ENCODE peak calls at places on chromosomes 5 and 9, in four cellular contexts. L is K562, K is HCT116, G is SK-N-SH. H is an unnamed sample.

GRCh38 chr9:120775859-120776258 is 17.4 kb downstream of the FBXW2 start:
- DNase-seq in L (peak; percentile 37), K (no peak), G (no peak), H (no peak)

GRCh38 chr5:73825219-73825618 is 199.2 kb downstream of the ARHGEF28 start:
- DNase-seq in L (no peak), K (no peak), G (no peak), H (no peak)

GRCh38 chr9:110464321-110464720 is 115.2 kb downstream of the SVEP1 start:
- DNase-seq in L (peak; percentile 9), K (no peak), G (no peak), H (no peak)

GRCh38 chr9:111467778-111468367 is 16.3 kb downstream of the ECPAS start:
- DNase-seq in L (no peak), K (no peak), G (no peak), H (no peak)

GRCh38 chr5:137286025-137286610 is 213.0 kb downstream of the SPOCK1 start:
- DNase-seq in L (no peak), K (no peak), G (no peak), H (no peak)

GRCh38 chr5:50963647-50964584 is 297.5 kb downstream of the PARP8 start:
- DNase-seq in L (no peak), K (no peak), G (peak; percentile 66), H (no peak)

GRCh38 chr5:36728697-36729543 is 122.5 kb downstream of the SLC1A3 start:
- DNase-seq in L (peak; percentile 72), K (no peak), G (peak; percentile 56), H (peak; percentile 65)

GRCh38 chr5:83220331-83220730 is 143.0 kb downstream of the XRCC4 start:
- DNase-seq in L (no peak), K (no peak), G (peak; percentile 62), H (no peak)

GRCh38 chr5:69293882-69294281 is 38.7 kb downstream of the CCDC125 start:
- DNase-seq in L (no peak), K (no peak), G (no peak), H (peak; percentile 58)

GRCh38 chr5:127830829-127831598 is 127.8 kb downstream of the CCDC192 start:
- DNase-seq in L (no peak), K (no peak), G (no peak), H (no peak)

GRCh38 chr9:95729669-95730368 is 145.7 kb upstream of the ERCC6L2 start:
- DNase-seq in L (no peak), K (no peak), G (no peak), H (no peak)

GRCh38 chr5:129767927-129768380 is 20.1 kb downstream of the MINAR2 start:
- DNase-seq in L (peak; percentile 78), K (peak; percentile 92), G (peak; percentile 58), H (peak; percentile 83)

GRCh38 chr5:159463590-159464321 is 133.5 kb upstream of the IL12B start:
- DNase-seq in L (no peak), K (no peak), G (no peak), H (peak; percentile 89)

GRCh38 chr9:89317282-89317681 is 1.0 kb upstream of the SECISBP2 start:
- DNase-seq in L (no peak), K (no peak), G (no peak), H (no peak)

GRCh38 chr5:77777281-77777892 is 1.2 kb upstream of the TBCA start:
- DNase-seq in L (no peak), K (peak; percentile 19), G (no peak), H (peak; percentile 55)

GRCh38 chr5:93582677-93583524 is at the start of gene NR2F1:
- DNase-seq in L (peak; percentile 57), K (peak; percentile 98), G (peak; percentile 80), H (peak; percentile 99)

GRCh38 chr5:120735076-120735475 is 271.0 kb downstream of the PRR16 start:
- DNase-seq in L (no peak), K (no peak), G (no peak), H (no peak)

GRCh38 chr9:127417130-127418036 is 6.8 kb upstream of the ZNF79 start:
- DNase-seq in L (no peak), K (no peak), G (peak; percentile 57), H (no peak)

GRCh38 chr5:7852542-7852941 is 1.6 kb upstream of the CFAP90 start:
- DNase-seq in L (no peak), K (no peak), G (no peak), H (no peak)

GRCh38 chr9:546797-547223 is 294.7 kb upstream of the DMRT1 start:
- DNase-seq in L (no peak), K (no peak), G (no peak), H (peak; percentile 16)

GRCh38 chr9:127783111-127783621 is 2.7 kb upstream of the CDK9 start:
- DNase-seq in L (no peak), K (no peak), G (no peak), H (no peak)

GRCh38 chr9:89137548-89138462 is 40.8 kb downstream of the SHC3 start:
- DNase-seq in L (no peak), K (peak; percentile 59), G (no peak), H (no peak)

GRCh38 chr9:97910273-97910844 is 11.9 kb downstream of the TRMO start:
- DNase-seq in L (no peak), K (no peak), G (no peak), H (no peak)

GRCh38 chr9:20728493-20729220 is 44.6 kb downstream of the FOCAD start:
- DNase-seq in L (no peak), K (no peak), G (no peak), H (no peak)

GRCh38 chr9:136259836-136260235 is 14.2 kb upstream of the QSOX2 start:
- DNase-seq in L (no peak), K (no peak), G (no peak), H (no peak)

GRCh38 chr9:127123239-127123935 is 952 bp upstream of the ANGPTL2 start:
- DNase-seq in L (no peak), K (no peak), G (no peak), H (no peak)

GRCh38 chr9:113514748-113515147 is 51.2 kb downstream of the RGS3 start:
- DNase-seq in L (no peak), K (no peak), G (no peak), H (no peak)

GRCh38 chr5:73770172-73770571 is 144.2 kb downstream of the ARHGEF28 start:
- DNase-seq in L (no peak), K (no peak), G (no peak), H (no peak)

GRCh38 chr9:27595733-27596132 is 22.5 kb upstream of the C9orf72 start:
- DNase-seq in L (no peak), K (no peak), G (no peak), H (no peak)

GRCh38 chr9:117095116-117095515 is 319.7 kb downstream of the ASTN2 start:
- DNase-seq in L (no peak), K (no peak), G (no peak), H (no peak)

GRCh38 chr9:117101003-117101402 is 313.9 kb downstream of the ASTN2 start:
- DNase-seq in L (no peak), K (no peak), G (no peak), H (no peak)

GRCh38 chr9:117098331-117098730 is 316.5 kb downstream of the ASTN2 start:
- DNase-seq in L (no peak), K (no peak), G (no peak), H (no peak)

GRCh38 chr9:117096138-117096537 is 318.7 kb downstream of the ASTN2 start:
- DNase-seq in L (no peak), K (no peak), G (no peak), H (no peak)

GRCh38 chr9:117097761-117098160 is 317.1 kb downstream of the ASTN2 start:
- DNase-seq in L (no peak), K (no peak), G (no peak), H (no peak)
- TF ChIP-seq ELF1 in L (no peak), K (no peak), G (no peak), H (no peak)

GRCh38 chr5:149071216-149071615 is 8.4 kb upstream of the SH3TC2 start:
- DNase-seq in L (no peak), K (no peak), G (no peak), H (no peak)
- TF ChIP-seq ELF1 in L (no peak), K (no peak), G (no peak), H (no peak)

DNA sequence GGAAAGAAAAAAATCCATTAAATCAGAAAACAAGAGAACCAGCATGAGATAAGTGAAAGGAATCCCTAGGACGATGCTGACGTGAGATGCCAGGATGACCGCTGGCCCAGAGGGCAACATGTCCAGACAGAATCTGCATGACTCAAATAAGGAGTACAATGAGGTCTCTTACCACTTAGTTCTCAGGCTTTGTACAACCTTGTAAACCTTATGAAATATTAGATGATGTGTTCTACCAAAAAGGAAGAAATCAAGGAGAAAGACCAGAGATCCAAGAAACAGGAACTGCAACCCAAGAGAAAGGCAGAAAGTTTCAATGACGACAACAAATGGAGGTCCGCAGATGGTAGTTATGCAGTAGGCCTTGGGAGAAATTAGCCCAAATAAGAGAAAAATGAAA is 2.8 kb upstream of the GPR150 start:
- DNase-seq in L (no peak), K (no peak), G (no peak), H (no peak)
- TF ChIP-seq ELF1 in L (no peak), K (no peak), G (no peak), H (no peak)

GRCh38 chr5:143118222-143118621 is 285.3 kb downstream of the NR3C1 start:
- DNase-seq in L (no peak), K (no peak), G (no peak), H (no peak)
- TF ChIP-seq ELF1 in L (no peak), K (no peak), G (no peak), H (no peak)

GRCh38 chr5:1013238-1013947 is 4.8 kb downstream of the NKD2 start:
- DNase-seq in L (no peak), K (no peak), G (no peak), H (no peak)
- TF ChIP-seq ELF1 in L (no peak), K (no peak), G (no peak), H (no peak)

GRCh38 chr5:144422025-144422424 is 251.4 kb downstream of the KCTD16 start:
- DNase-seq in L (no peak), K (no peak), G (no peak), H (no peak)
- TF ChIP-seq ELF1 in L (no peak), K (no peak), G (no peak), H (no peak)

GRCh38 chr5:9157020-9157419 is 388.9 kb downstream of the SEMA5A start:
- DNase-seq in L (no peak), K (no peak), G (no peak), H (no peak)

GRCh38 chr5:9160747-9161146 is 385.1 kb downstream of the SEMA5A start:
- DNase-seq in L (no peak), K (no peak), G (no peak), H (no peak)

GRCh38 chr5:9151671-9152427 is 394.0 kb downstream of the SEMA5A start:
- DNase-seq in L (no peak), K (no peak), G (no peak), H (no peak)

GRCh38 chr5:9156282-9156681 is 389.6 kb downstream of the SEMA5A start:
- DNase-seq in L (no peak), K (no peak), G (peak; percentile 50), H (no peak)
- TF ChIP-seq ELF1 in L (no peak), K (no peak), G (no peak), H (no peak)

DNA sequence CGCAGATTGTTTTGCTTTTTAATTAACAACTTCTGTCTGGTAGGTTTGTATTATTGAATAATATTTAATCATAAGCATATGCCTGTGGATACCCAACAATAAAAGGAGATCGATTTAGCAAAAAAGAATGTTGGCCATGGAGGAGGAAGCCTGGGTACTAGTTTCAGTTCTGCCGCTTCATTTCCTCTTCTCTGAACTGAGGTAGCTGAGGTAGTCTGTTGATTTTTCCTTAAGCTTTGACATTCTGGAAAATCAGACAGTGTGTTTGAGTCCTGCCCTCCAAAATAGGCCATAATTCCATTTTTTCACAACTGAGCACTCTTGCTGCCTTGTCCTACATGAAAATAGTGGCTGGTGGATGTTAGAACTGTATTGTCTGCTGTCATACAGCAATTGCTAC is 6.0 kb upstream of the GPR21 start:
- DNase-seq in L (no peak), K (no peak), G (no peak), H (no peak)
- TF ChIP-seq ELF1 in L (no peak), K (no peak), G (no peak), H (no peak)

H was measured in HepG2.